ENCODE peak calls at places on chromosome 19, in seven cellular contexts. W is transverse colon, R is WERI-Rb-1, Z is lower lobe of right lung, G is RWPE1, U is fibroblast of lung, B is tibial artery. A is an unnamed sample.

GRCh38 chr19:48992571-48993174 is 436 bp downstream of the GYS1 start:
- DNase-seq in G (no peak), W (no peak), Z (no peak), B (peak), R (no peak), U (no peak), A (no peak)

GRCh38 chr19:3576696-3577443 is 4.1 kb downstream of the HMG20B start:
- DNase-seq in W (peak), U (peak), B (peak), R (no peak), G (no peak), Z (no peak), A (peak)

GRCh38 chr19:11151181-11151580 is 4.4 kb downstream of the SPC24 start:
- DNase-seq in B (peak), Z (no peak), G (no peak), U (no peak), R (no peak), W (no peak), A (no peak)

GRCh38 chr19:45138303-45138751 is 22.5 kb downstream of the NKPD1 start:
- DNase-seq in W (no peak), B (no peak), G (no peak), U (no peak), Z (no peak), R (no peak), A (no peak)

GRCh38 chr19:36032251-36033104 is at the start of gene CLIP3:
- DNase-seq in G (no peak), B (peak), W (peak), U (peak), R (peak), Z (no peak), A (peak)

GRCh38 chr19:40948580-40949299 is 42.3 kb upstream of the CYP2B6 start:
- DNase-seq in U (no peak), R (no peak), W (no peak), Z (no peak), B (no peak), G (no peak), A (no peak)

GRCh38 chr19:19697589-19697988 is 28.9 kb downstream of the ZNF101 start:
- DNase-seq in G (no peak), Z (no peak), W (no peak), R (no peak), B (no peak), U (no peak), A (no peak)

GRCh38 chr19:52221831-52222375 is 32.1 kb downstream of the PPP2R1A start:
- DNase-seq in R (no peak), G (no peak), B (peak), Z (no peak), U (no peak), W (no peak), A (no peak)

GRCh38 chr19:10230155-10230903 is 802 bp downstream of the S1PR2 start:
- DNase-seq in Z (peak), G (no peak), U (peak), R (peak), B (peak), W (peak), A (peak)

GRCh38 chr19:35935911-35936737 is at the start of gene LRFN3:
- DNase-seq in U (peak), Z (peak), R (peak), W (peak), G (peak), B (peak), A (peak)

GRCh38 chr19:28706693-28707092 is 506.3 kb downstream of the UQCRFS1 start:
- DNase-seq in G (no peak), Z (no peak), U (no peak), R (no peak), W (no peak), B (no peak), A (no peak)

GRCh38 chr19:23287620-23288019 is 37.4 kb upstream of the ZNF724 start:
- DNase-seq in G (no peak), Z (no peak), R (no peak), U (no peak), W (no peak), B (no peak), A (no peak)

GRCh38 chr19:12139309-12139708 is 841 bp downstream of the ZNF20 start:
- DNase-seq in B (no peak), U (no peak), G (no peak), Z (no peak), W (no peak), R (no peak), A (no peak)

GRCh38 chr19:13121551-13122274 is 3.6 kb downstream of the NACC1 start:
- DNase-seq in R (no peak), G (no peak), U (no peak), Z (no peak), W (no peak), B (no peak), A (no peak)

GRCh38 chr19:23281663-23282276 is 31.6 kb upstream of the ZNF724 start:
- DNase-seq in U (no peak), Z (no peak), B (no peak), W (no peak), G (no peak), R (no peak), A (no peak)

GRCh38 chr19:39390460-39390758 is 497 bp downstream of the PAF1 start:
- DNase-seq in U (peak), G (peak), W (peak), R (no peak), B (no peak), Z (no peak), A (no peak)

GRCh38 chr19:47275866-47276461 is 1.3 kb downstream of the INAFM1 start:
- DNase-seq in Z (peak), B (peak), G (no peak), U (peak), R (no peak), W (no peak), A (no peak)

GRCh38 chr19:42407816-42408175 is 17.7 kb upstream of the CNFN start:
- DNase-seq in W (no peak), R (no peak), G (no peak), Z (no peak), B (no peak), U (no peak), A (no peak)

GRCh38 chr19:32928806-32929205 is 43.0 kb downstream of the CEP89 start:
- DNase-seq in G (no peak), U (no peak), Z (no peak), B (no peak), W (no peak), R (no peak), A (no peak)

GRCh38 chr19:3365447-3366103 is 808 bp upstream of the NFIC start:
- DNase-seq in G (no peak), R (peak), Z (peak), W (peak), B (peak), U (no peak), A (peak)

GRCh38 chr19:3734310-3734600 is 26.1 kb downstream of the TJP3 start:
- DNase-seq in W (no peak), Z (no peak), R (no peak), U (no peak), G (no peak), B (no peak), A (no peak)

GRCh38 chr19:20397292-20397691 is 168.3 kb downstream of the ZNF737 start:
- DNase-seq in R (no peak), W (no peak), Z (no peak), G (no peak), B (no peak), U (peak), A (no peak)

GRCh38 chr19:35557539-35558399 is 5.7 kb downstream of the ATP4A start:
- DNase-seq in Z (peak), B (no peak), G (peak), U (peak), R (peak), W (peak), A (peak)

GRCh38 chr19:3154957-3155736 is 19.3 kb downstream of the GNA15 start:
- DNase-seq in W (peak), Z (peak), G (peak), U (peak), B (peak), R (no peak), A (no peak)

GRCh38 chr19:15526408-15526807 is 18.1 kb downstream of the CYP4F22 start:
- DNase-seq in U (no peak), B (no peak), G (no peak), W (no peak), Z (no peak), R (no peak), A (no peak)

GRCh38 chr19:20315543-20315942 is 148.5 kb downstream of the ZNF486 start:
- DNase-seq in G (no peak), U (no peak), B (no peak), W (no peak), Z (no peak), R (peak), A (no peak)

GRCh38 chr19:17107546-17108452 is 32.2 kb downstream of the MYO9B start:
- DNase-seq in W (peak), G (peak), B (peak), Z (peak), U (peak), R (no peak), A (peak)

GRCh38 chr19:40223135-40223822 is 3.2 kb downstream of the CCNP start:
- DNase-seq in R (no peak), W (peak), Z (no peak), B (no peak), G (no peak), U (no peak), A (no peak)

GRCh38 chr19:29329460-29330134 is 116.6 kb upstream of the UQCRFS1 start:
- DNase-seq in G (no peak), U (no peak), Z (no peak), W (no peak), R (no peak), B (no peak), A (no peak)

GRCh38 chr19:16722591-16722990 is 2.9 kb downstream of the NWD1 start:
- DNase-seq in B (no peak), W (no peak), U (no peak), Z (no peak), R (no peak), G (no peak), A (no peak)

GRCh38 chr19:23203841-23204344 is 46.3 kb downstream of the ZNF724 start:
- DNase-seq in R (no peak), Z (no peak), G (no peak), B (no peak), U (no peak), W (no peak), A (no peak)

GRCh38 chr19:40771101-40771539 is 4.2 kb upstream of the MIA start:
- DNase-seq in Z (no peak), U (no peak), G (no peak), W (no peak), R (no peak), B (no peak), A (no peak)

GRCh38 chr19:4064073-4064550 is 2.6 kb downstream of the ZBTB7A start:
- DNase-seq in U (no peak), R (no peak), B (no peak), W (peak), G (no peak), Z (peak), A (no peak)

GRCh38 chr19:10612515-10613119 is 12.7 kb upstream of the SLC44A2 start:
- DNase-seq in B (peak), U (peak), G (no peak), R (no peak), W (peak), Z (peak), A (peak)

GRCh38 chr19:2546128-2547032 is 70.5 kb downstream of the GADD45B start:
- DNase-seq in B (peak), G (no peak), R (peak), Z (peak), W (peak), U (peak), A (peak)

GRCh38 chr19:53881482-53882390 is at the start of gene PRKCG:
- DNase-seq in B (no peak), G (no peak), U (no peak), Z (peak), R (peak), W (peak), A (no peak)

GRCh38 chr19:53782698-53783097 is 41.4 kb downstream of the NLRP12 start:
- DNase-seq in G (no peak), U (no peak), B (no peak), W (no peak), Z (no peak), R (no peak), A (no peak)

GRCh38 chr19:37933965-37934364 is 27.0 kb downstream of the SIPA1L3 start:
- DNase-seq in Z (no peak), R (no peak), U (no peak), W (no peak), G (peak), B (no peak), A (no peak)

GRCh38 chr19:37936166-37936565 is 29.2 kb downstream of the SIPA1L3 start:
- DNase-seq in G (no peak), Z (peak), U (no peak), B (no peak), W (peak), R (no peak), A (no peak)

GRCh38 chr19:37932985-37933953 is 26.3 kb downstream of the SIPA1L3 start:
- DNase-seq in G (peak), U (peak), W (peak), Z (no peak), B (no peak), R (no peak), A (no peak)

GRCh38 chr19:37936886-37937285 is 29.9 kb downstream of the SIPA1L3 start:
- DNase-seq in Z (no peak), R (no peak), B (no peak), W (no peak), U (no peak), G (no peak), A (no peak)

GRCh38 chr19:37935341-37935740 is 28.3 kb downstream of the SIPA1L3 start:
- DNase-seq in R (no peak), G (no peak), U (no peak), W (no peak), Z (no peak), B (no peak), A (no peak)
- H3K27ac ChIP-seq in R (no peak), G (no peak), U (no peak), W (peak), Z (no peak), B (no peak), A (no peak)

DNA sequence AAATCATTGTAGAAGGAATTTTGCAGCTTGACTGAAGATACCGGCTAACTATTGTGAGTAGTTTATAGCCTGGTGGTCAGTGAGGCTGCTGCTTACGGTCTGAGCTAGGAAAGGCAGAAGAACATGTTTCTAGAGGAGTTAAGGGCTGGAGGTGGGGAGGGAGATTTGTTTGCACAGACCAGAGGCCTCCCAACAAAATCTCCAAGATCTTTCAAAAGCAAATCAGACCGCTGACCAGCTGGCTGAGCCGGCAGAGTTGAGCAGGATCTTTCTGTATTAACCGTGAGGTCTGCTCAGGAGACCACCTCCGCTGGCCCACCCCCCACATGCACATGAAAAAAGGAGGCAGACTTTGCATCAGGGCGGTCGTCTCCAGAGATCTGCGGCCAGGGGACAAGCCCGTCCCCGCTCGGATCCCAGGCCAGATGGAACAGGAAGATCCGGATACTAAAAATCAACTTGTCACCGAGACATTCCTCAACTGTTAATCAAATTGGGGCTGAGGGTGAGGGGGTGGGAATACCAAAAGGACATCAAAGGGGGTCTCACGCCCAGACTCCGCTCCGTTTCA is 318.8 kb downstream of the ZNF536 start:
- DNase-seq in R (peak), U (no peak), G (no peak), B (no peak), W (no peak), Z (no peak), A (no peak)
- H3K27ac ChIP-seq in R (peak), U (no peak), G (no peak), B (no peak), W (no peak), Z (no peak), A (no peak)

GRCh38 chr19:58547323-58548312 is 3.8 kb downstream of the TRIM28 start:
- DNase-seq in G (no peak), Z (no peak), R (no peak), B (no peak), W (no peak), U (no peak), A (no peak)
- H3K27ac ChIP-seq in G (peak), Z (no peak), R (no peak), B (no peak), W (no peak), U (no peak), A (no peak)

GRCh38 chr19:6215701-6216235 is 64.0 kb downstream of the MLLT1 start:
- DNase-seq in U (no peak), R (no peak), B (no peak), G (no peak), W (no peak), Z (peak), A (no peak)

GRCh38 chr19:6216236-6216995 is 63.4 kb downstream of the MLLT1 start:
- DNase-seq in U (no peak), G (no peak), Z (no peak), W (no peak), B (no peak), R (no peak), A (no peak)

GRCh38 chr19:6218497-6219146 is 61.2 kb downstream of the MLLT1 start:
- DNase-seq in R (peak), G (peak), Z (peak), U (peak), B (peak), W (peak), A (peak)

GRCh38 chr19:6217752-6218403 is 61.9 kb downstream of the MLLT1 start:
- DNase-seq in G (no peak), W (no peak), Z (peak), B (no peak), U (no peak), R (no peak), A (no peak)

GRCh38 chr19:6216996-6217751 is 62.6 kb downstream of the MLLT1 start:
- DNase-seq in B (peak), R (peak), U (peak), W (no peak), G (no peak), Z (peak), A (no peak)
- H3K27ac ChIP-seq in B (no peak), R (peak), U (no peak), W (no peak), G (peak), Z (peak), A (no peak)

GRCh38 chr19:55160986-55161365 is 3.4 kb upstream of the TNNI3 start:
- DNase-seq in B (no peak), U (no peak), G (no peak), R (no peak), Z (no peak), W (no peak), A (no peak)
- H3K27ac ChIP-seq in B (no peak), U (no peak), G (peak), R (no peak), Z (no peak), W (no peak), A (no peak)

GRCh38 chr19:56625708-56626107 is 17.3 kb upstream of the SMIM17 start:
- DNase-seq in Z (no peak), U (no peak), W (no peak), G (no peak), B (no peak), R (no peak), A (no peak)
- H3K27ac ChIP-seq in Z (no peak), U (no peak), W (no peak), G (no peak), B (no peak), R (no peak), A (no peak)

GRCh38 chr19:50607388-50607787 is 32.3 kb downstream of the SYT3 start:
- DNase-seq in B (no peak), R (no peak), U (no peak), G (no peak), W (no peak), Z (no peak), A (no peak)
- H3K27ac ChIP-seq in B (no peak), R (no peak), U (no peak), G (no peak), W (no peak), Z (no peak), A (no peak)

GRCh38 chr19:902093-902370 is 8.7 kb downstream of the RNU6-9 start:
- DNase-seq in Z (no peak), R (no peak), B (no peak), G (no peak), U (no peak), W (no peak), A (no peak)

GRCh38 chr19:901216-902092 is 8.2 kb downstream of the RNU6-9 start:
- DNase-seq in W (no peak), G (no peak), R (no peak), Z (no peak), B (no peak), U (no peak), A (no peak)

GRCh38 chr19:902446-903226 is 9.4 kb downstream of the RNU6-9 start:
- DNase-seq in Z (no peak), W (no peak), G (no peak), U (no peak), B (no peak), R (no peak), A (no peak)

GRCh38 chr19:904545-904944 is 8.5 kb downstream of the R3HDM4 start:
- DNase-seq in R (no peak), U (no peak), Z (no peak), G (no peak), B (no peak), W (no peak), A (no peak)

DNA sequence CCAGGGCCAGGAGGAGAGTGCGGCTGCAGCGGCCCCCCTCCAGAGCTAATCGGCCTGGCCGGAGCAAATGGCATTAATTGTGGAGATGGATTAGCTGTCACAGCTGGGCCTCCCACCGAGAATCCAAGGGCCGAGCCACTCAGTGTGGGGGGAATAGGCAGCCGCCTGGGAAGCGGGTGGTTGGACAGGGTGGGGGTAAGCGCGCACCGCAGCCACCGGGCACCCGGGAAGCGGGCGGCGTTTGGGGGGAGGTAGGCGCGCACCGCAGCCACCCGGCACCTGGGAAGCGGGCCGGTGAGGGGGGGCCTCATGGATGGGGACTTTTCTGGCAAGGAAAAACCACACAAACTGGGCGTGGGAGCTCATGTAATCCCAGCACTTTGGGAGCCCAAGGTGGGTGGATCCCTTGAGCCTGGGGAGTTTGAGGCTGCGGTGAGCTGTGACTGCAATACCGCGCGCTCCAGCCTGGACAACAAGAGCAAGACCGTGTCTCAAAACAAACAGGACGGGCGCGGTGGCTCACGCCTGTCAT is 9.7 kb downstream of the R3HDM4 start:
- DNase-seq in U (peak), B (no peak), Z (no peak), R (peak), W (no peak), G (no peak), A (no peak)
- H3K27ac ChIP-seq in U (no peak), B (no peak), Z (no peak), R (peak), W (no peak), G (peak), A (no peak)